ENCODE peak calls at places on chromosomes 3 and 15, in nine cellular contexts. D is stimulated activated CD8-positive, alpha-beta memory T cell treated with anti-CD3 and anti-CD28 coated beads, Interleukin-7, amount 100 ng/mL, for 1 hour; B is breast epithelium; C is substantia nigra; K is H54; V is activated T-helper 1 cell treated with anti-CD3 and anti-CD28 coated beads, Interleukin-12 subunit alpha, Interleukin-12 subunit beta, Interleukin-2, Interleukin-4 antibody, amounts not matched to agents 30 ng/mL and 10 ng/mL and 1 ng/mL, durations not matched to agents 14 hours and 24 hours and 36 hours; H is T-helper 1 cell; R is brain microvascular endothelial cell; S is retina. G is an unnamed sample.

GRCh38 chr15:69562097-69562496 is 109.5 kb downstream of the RPLP1 start:
- DNase-seq in K (no peak), D (no peak), B (no peak), H (no peak), S (no peak), C (no peak), V (no peak), R (no peak), G (no peak)

GRCh38 chr15:98903377-98904018 is 104.1 kb downstream of the PGPEP1L start:
- DNase-seq in C (no peak), S (no peak), H (no peak), D (no peak), K (no peak), V (no peak), B (no peak), R (peak; percentile 83), G (peak; percentile 85)

GRCh38 chr15:46442901-46443590 is 808.2 kb downstream of the SQOR start:
- DNase-seq in R (no peak), D (no peak), C (no peak), H (no peak), V (no peak), S (no peak), K (no peak), B (no peak), G (no peak)

GRCh38 chr15:64490598-64491259 is 30.4 kb downstream of the ZNF609 start:
- DNase-seq in D (no peak), K (no peak), B (no peak), H (no peak), C (no peak), R (no peak), V (no peak), S (no peak), G (no peak)

GRCh38 chr3:188533612-188534357 is 379.8 kb downstream of the LPP start:
- DNase-seq in V (no peak), C (no peak), B (no peak), H (no peak), R (no peak), K (no peak), S (no peak), D (no peak), G (peak; percentile 40)

GRCh38 chr3:134228035-134228434 is 22.6 kb downstream of the RYK start:
- DNase-seq in R (no peak), H (no peak), B (no peak), D (no peak), C (no peak), K (no peak), S (no peak), V (no peak), G (no peak)

GRCh38 chr3:179811321-179812095 is 158.7 kb downstream of the USP13 start:
- DNase-seq in V (no peak), H (no peak), D (no peak), S (peak; percentile 47), K (peak; percentile 46), B (no peak), R (peak; percentile 89), C (peak; percentile 3), G (peak; percentile 61)

GRCh38 chr15:70563561-70564095 is 199.7 kb downstream of the UACA start:
- DNase-seq in H (no peak), C (no peak), V (no peak), B (no peak), D (no peak), S (no peak), K (no peak), R (no peak), G (no peak)

GRCh38 chr3:125202197-125202596 is 10.4 kb downstream of the SLC12A8 start:
- DNase-seq in C (no peak), H (no peak), B (no peak), D (no peak), V (no peak), S (no peak), K (no peak), R (no peak), G (no peak)

GRCh38 chr15:83565553-83566159 is 88.3 kb upstream of the ADAMTSL3 start:
- DNase-seq in D (no peak), H (no peak), R (peak; percentile 3), S (peak; percentile 60), V (no peak), K (no peak), B (no peak), C (no peak), G (no peak)

G was measured in NCI-H226.